ENCODE peak calls at places on chromosomes 3 and 15, in nine cellular contexts. R is neural progenitor cell, W is foreskin keratinocyte, G is dorsolateral prefrontal cortex, F is ascending aorta, M is HFF-Myc, O is brain microvascular endothelial cell, Z is transverse colon, H is AG09319. D is an unnamed sample.
A peak's percentile ranks its signal among the peaks of the same experiment; 100 is the strongest.

GRCh38 chr15:74274485-74275038 is 38.4 kb downstream of the CCDC33 start:
- DNase-seq in F (no peak), O (no peak), G (no peak), Z (no peak), W (no peak), R (no peak), M (no peak), H (no peak), D (no peak)

GRCh38 chr15:90680371-90680935 is 36.7 kb upstream of the BLM start:
- DNase-seq in R (no peak), W (peak; percentile 81), O (peak; percentile 78), H (peak; percentile 86), F (no peak), G (no peak), M (peak; percentile 92), Z (no peak), D (peak; percentile 86)

GRCh38 chr15:42392309-42393024 is 33.2 kb downstream of the CAPN3 start:
- DNase-seq in W (no peak), F (no peak), R (no peak), G (no peak), M (no peak), Z (peak; percentile 84), O (no peak), H (no peak), D (no peak)

GRCh38 chr3:122977645-122978466 is 49.7 kb downstream of the SEMA5B start:
- DNase-seq in O (peak; percentile 88), W (no peak), F (peak; percentile 53), M (no peak), H (no peak), G (peak; percentile 58), Z (no peak), R (peak; percentile 85), D (peak; percentile 59)

GRCh38 chr3:30855390-30855789 is 39.1 kb downstream of the GADL1 start:
- DNase-seq in H (no peak), W (peak; percentile 25), M (no peak), G (no peak), O (no peak), F (no peak), R (no peak), Z (no peak), D (no peak)

GRCh38 chr3:141663993-141664392 is 74.1 kb upstream of the RNF7 start:
- DNase-seq in F (no peak), W (no peak), G (no peak), O (peak; percentile 6), M (no peak), R (peak; percentile 16), H (no peak), Z (no peak), D (peak; percentile 32)

GRCh38 chr3:138230525-138230924 is 43.4 kb downstream of the ARMC8 start:
- DNase-seq in R (no peak), O (no peak), H (no peak), F (no peak), W (no peak), M (no peak), G (no peak), Z (no peak), D (peak; percentile 29)

GRCh38 chr3:186724911-186725310 is 7.8 kb downstream of the KNG1 start:
- DNase-seq in F (no peak), R (no peak), M (no peak), Z (no peak), O (no peak), H (no peak), G (no peak), W (no peak), D (no peak)

GRCh38 chr3:127964053-127964452 is 49.0 kb downstream of the KBTBD12 start:
- DNase-seq in M (no peak), W (no peak), H (no peak), O (no peak), G (no peak), Z (no peak), F (no peak), R (no peak), D (peak; percentile 84)

GRCh38 chr3:135140543-135140942 is 345.5 kb downstream of the EPHB1 start:
- DNase-seq in O (no peak), R (no peak), Z (no peak), F (no peak), H (no peak), G (no peak), M (no peak), W (no peak), D (no peak)

GRCh38 chr3:69838696-69839515 is 99.6 kb downstream of the MITF start:
- DNase-seq in F (no peak), M (no peak), W (no peak), R (no peak), Z (no peak), G (no peak), H (no peak), O (peak; percentile 5), D (no peak)

GRCh38 chr15:36208868-36209582 is 370.4 kb upstream of the CDIN1 start:
- DNase-seq in O (no peak), M (no peak), H (no peak), F (no peak), R (no peak), Z (no peak), G (no peak), W (no peak), D (no peak)

GRCh38 chr15:32657941-32658340 is 16.4 kb downstream of the SCG5 start:
- DNase-seq in W (no peak), H (no peak), O (no peak), Z (no peak), F (no peak), M (no peak), R (no peak), G (no peak), D (peak; percentile 52)

GRCh38 chr15:92576597-92577200 is 78.9 kb downstream of the FAM174B start:
- DNase-seq in H (no peak), O (no peak), Z (no peak), R (no peak), W (no peak), G (no peak), M (no peak), F (no peak), D (no peak)

GRCh38 chr15:63818191-63818590 is 15.6 kb downstream of the HERC1 start:
- DNase-seq in G (peak; percentile 31), O (no peak), M (no peak), W (no peak), F (no peak), H (no peak), Z (no peak), R (peak; percentile 12), D (no peak)

GRCh38 chr3:71102111-71103039 is 481.2 kb downstream of the FOXP1 start:
- DNase-seq in O (peak; percentile 89), H (peak; percentile 94), M (peak; percentile 91), W (no peak), F (no peak), R (no peak), G (no peak), Z (no peak), D (peak; percentile 85)

GRCh38 chr3:99172736-99173657 is 271.5 kb upstream of the DCBLD2 start:
- DNase-seq in R (peak; percentile 81), M (peak; percentile 44), F (no peak), H (peak; percentile 62), O (peak; percentile 78), G (no peak), W (peak; percentile 14), Z (peak; percentile 42), D (peak; percentile 65)

GRCh38 chr15:96535148-96535547 is 204.6 kb downstream of the NR2F2 start:
- DNase-seq in Z (no peak), W (no peak), F (no peak), O (no peak), M (no peak), R (peak; percentile 47), H (no peak), G (no peak), D (no peak)

GRCh38 chr3:74267583-74268184 is 346.8 kb downstream of the CNTN3 start:
- DNase-seq in G (no peak), Z (peak; percentile 19), M (peak; percentile 12), R (peak; percentile 78), O (peak; percentile 49), F (no peak), H (no peak), W (no peak), D (peak; percentile 45)
- TF ChIP-seq CTCF in G (peak; percentile 74), Z (peak; percentile 74), M (peak; percentile 76), R (peak; percentile 89), O (peak; percentile 79), F (peak; percentile 82), H (peak; percentile 70), W (peak; percentile 67), D (peak; percentile 59)

DNA sequence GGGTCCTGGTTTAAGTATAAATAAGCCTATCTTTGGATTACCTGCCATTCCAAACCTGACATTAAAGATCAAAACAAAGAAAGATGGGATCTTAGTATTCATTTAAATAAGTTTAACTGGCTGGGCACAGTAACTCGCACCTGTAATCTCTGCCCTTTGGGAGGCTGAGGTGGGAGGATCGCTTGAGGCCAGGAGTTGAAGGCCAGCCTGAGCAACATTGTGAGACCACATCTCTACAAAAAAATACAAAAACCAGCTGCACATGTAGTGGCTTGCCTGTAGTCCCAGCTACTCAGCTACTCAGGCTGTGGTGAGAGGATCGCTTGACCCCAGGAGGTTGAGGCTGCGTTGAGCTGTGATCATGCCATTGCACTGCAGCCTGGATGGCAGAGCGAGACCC is 176.9 kb downstream of the FNDC3B start:
- DNase-seq in M (no peak), F (no peak), G (no peak), R (no peak), H (no peak), O (no peak), Z (no peak), W (no peak), D (no peak)
- TF ChIP-seq CTCF in M (no peak), F (no peak), G (no peak), R (no peak), H (no peak), O (no peak), Z (no peak), W (no peak), D (no peak)

DNA sequence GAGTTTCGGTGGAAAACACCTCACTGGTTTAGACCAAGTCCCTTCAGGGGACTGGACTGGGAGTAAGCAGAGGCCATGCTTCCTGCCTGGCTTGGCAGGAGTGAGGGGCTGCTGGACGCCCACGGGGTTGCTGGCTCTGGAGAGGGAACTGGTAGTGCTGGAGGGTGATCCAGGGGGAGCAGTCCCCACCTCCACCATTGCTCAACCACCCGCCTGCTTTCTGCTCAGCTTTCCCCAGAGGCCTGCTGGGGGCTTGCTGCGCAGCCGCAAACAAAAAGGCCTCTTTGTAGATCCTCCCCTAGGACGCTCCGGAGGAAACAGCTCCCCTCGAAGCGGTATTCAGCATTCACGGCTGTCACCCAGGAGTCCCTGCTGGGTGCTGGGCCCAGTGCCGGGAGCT is 33.5 kb downstream of the EBLN2 start:
- DNase-seq in F (no peak), G (no peak), H (no peak), O (no peak), M (no peak), Z (no peak), R (peak; percentile 51), W (no peak), D (no peak)
- TF ChIP-seq CTCF in F (no peak), G (no peak), H (no peak), O (no peak), M (no peak), Z (no peak), R (no peak), W (no peak), D (no peak)

DNA sequence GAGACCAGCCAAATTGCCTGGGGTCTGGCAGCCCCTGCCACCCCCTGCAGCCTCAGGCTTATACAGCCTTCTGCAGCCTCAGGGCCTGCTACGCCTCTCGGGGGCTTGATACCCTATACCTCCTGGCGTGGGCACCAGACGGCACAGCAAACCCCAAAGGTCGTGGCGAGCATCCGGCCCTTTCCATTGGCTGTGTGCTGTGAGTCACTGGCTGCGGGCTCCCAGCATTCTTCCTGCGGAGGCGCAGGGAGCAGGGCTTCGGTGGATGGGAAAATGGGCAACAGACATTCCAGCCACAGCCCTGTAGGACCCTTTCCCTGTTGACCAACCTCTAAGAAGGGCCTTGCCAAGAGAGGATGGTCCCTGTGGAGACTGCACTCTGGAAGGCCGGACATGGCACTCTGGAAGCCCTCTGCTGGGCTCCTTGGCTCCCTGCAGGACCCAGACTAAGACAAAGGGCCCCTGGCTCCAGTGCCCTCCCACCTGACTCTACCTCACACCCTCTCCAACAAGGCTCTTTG is 59.6 kb downstream of the ITGA11 start:
- DNase-seq in O (peak; percentile 63), H (no peak), M (no peak), Z (no peak), F (no peak), W (no peak), G (no peak), R (peak; percentile 75), D (peak; percentile 21)
- TF ChIP-seq CTCF in O (peak; percentile 80), H (peak; percentile 41), M (peak; percentile 57), Z (no peak), F (no peak), W (peak; percentile 48), G (no peak), R (peak; percentile 49), D (peak; percentile 67)

D was measured in bronchial epithelial cell.